ENCODE peak calls at places on chromosomes 5 and 9, in four cellular contexts. F, I, P and K are unnamed samples.

GRCh38 chr9:24698864-24699518 is 153.3 kb upstream of the IZUMO3 start:
- DNase-seq in F (no peak), I (no peak), P (no peak), K (no peak)

GRCh38 chr5:81747030-81747429 is 3.9 kb downstream of the SSBP2 start:
- DNase-seq in F (no peak), I (no peak), P (no peak), K (no peak)

GRCh38 chr9:120874861-120875565 is 2.0 kb downstream of the PHF19 start:
- DNase-seq in F (no peak), I (no peak), P (no peak), K (no peak)

GRCh38 chr9:99340281-99340680 is 118.2 kb downstream of the SEC61B start:
- DNase-seq in F (no peak), I (no peak), P (no peak), K (no peak)

GRCh38 chr5:68343421-68343826 is 127.9 kb downstream of the PIK3R1 start:
- DNase-seq in F (no peak), I (no peak), P (peak), K (no peak)

GRCh38 chr9:130189840-130190239 is 17.6 kb downstream of the NCS1 start:
- DNase-seq in F (no peak), I (no peak), P (no peak), K (no peak)

GRCh38 chr5:61319388-61320146 is 12.5 kb upstream of the ZSWIM6 start:
- DNase-seq in F (no peak), I (no peak), P (no peak), K (peak)

GRCh38 chr5:121279801-121280200 is 571.9 kb upstream of the FTMT start:
- DNase-seq in F (no peak), I (no peak), P (no peak), K (no peak)

GRCh38 chr5:35856186-35857003 is at the start of gene IL7R:
- DNase-seq in F (no peak), I (no peak), P (no peak), K (no peak)

GRCh38 chr9:35010351-35010958 is 20.9 kb downstream of the DNAJB5 start:
- DNase-seq in F (no peak), I (no peak), P (no peak), K (no peak)

GRCh38 chr5:138466900-138467710 is 1.8 kb downstream of the EGR1 start:
- DNase-seq in F (no peak), I (no peak), P (no peak), K (no peak)

GRCh38 chr5:40236001-40236400 is 443.7 kb upstream of the PTGER4 start:
- DNase-seq in F (no peak), I (no peak), P (no peak), K (no peak)

GRCh38 chr9:90021216-90021906 is 416.5 kb downstream of the GADD45G start:
- DNase-seq in F (no peak), I (no peak), P (no peak), K (no peak)

GRCh38 chr5:135323701-135324132 is 75.3 kb downstream of the MACROH2A1 start:
- DNase-seq in F (peak), I (no peak), P (no peak), K (no peak)

DNA sequence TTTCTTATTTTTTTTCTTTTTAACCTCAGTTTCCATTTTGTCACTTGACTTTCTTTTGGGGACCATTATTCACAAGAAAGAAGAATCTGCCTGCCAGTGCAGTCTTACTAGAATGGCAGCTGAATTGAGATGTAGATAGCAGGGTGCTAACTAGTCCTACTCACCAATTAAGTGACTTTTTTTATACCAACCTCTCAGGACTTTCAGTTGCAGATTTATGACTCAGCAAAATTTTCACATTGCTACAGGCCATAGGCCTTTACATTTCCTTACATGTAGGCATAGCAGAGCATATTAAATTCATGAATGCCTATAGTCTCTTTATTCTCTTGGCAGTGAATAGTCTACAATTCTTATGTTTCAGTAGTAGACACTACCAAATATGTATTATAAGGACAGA is 54.1 kb upstream of the FKTN start:
- DNase-seq in F (no peak), I (no peak), P (no peak), K (no peak)
- TF ChIP-seq ELF4 in F (no peak), I (no peak), P (no peak), K (no peak)

DNA sequence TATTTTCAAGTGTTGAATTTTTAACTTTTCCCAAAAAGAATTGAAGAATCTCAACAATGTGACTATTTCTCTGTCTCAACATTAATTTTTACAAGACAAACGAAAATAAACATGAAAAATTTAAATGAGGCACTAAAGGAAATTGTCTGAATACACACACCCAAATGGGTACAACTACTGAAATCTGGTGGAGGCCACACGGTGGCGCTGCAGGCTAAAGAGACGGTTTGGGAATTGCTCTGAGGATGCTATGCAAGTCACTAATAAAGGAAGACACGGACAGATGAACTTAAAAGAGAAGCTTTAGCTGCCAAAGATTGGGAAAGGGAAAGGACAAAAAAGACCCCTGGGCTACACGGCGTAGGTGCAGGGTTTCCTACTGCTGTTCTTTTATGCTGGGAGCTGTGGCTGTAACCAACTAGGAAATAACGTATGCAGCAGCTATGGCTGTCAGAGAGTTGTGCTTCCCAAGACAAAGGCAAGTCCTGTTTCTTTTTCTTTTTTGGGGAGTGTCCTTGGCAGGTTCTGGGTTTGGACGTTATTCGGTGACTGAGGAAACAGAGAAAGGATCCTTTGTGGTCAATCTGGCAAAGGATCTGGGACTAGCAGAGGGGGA is at the start of gene PCDHB10:
- DNase-seq in F (peak), I (peak), P (peak), K (peak)
- TF ChIP-seq ELF4 in F (no peak), I (no peak), P (no peak), K (no peak)

GRCh38 chr5:59694416-59694815 is 199.1 kb downstream of the PDE4D start:
- DNase-seq in F (no peak), I (no peak), P (no peak), K (no peak)
- TF ChIP-seq ELF4 in F (no peak), I (no peak), P (no peak), K (no peak)

DNA sequence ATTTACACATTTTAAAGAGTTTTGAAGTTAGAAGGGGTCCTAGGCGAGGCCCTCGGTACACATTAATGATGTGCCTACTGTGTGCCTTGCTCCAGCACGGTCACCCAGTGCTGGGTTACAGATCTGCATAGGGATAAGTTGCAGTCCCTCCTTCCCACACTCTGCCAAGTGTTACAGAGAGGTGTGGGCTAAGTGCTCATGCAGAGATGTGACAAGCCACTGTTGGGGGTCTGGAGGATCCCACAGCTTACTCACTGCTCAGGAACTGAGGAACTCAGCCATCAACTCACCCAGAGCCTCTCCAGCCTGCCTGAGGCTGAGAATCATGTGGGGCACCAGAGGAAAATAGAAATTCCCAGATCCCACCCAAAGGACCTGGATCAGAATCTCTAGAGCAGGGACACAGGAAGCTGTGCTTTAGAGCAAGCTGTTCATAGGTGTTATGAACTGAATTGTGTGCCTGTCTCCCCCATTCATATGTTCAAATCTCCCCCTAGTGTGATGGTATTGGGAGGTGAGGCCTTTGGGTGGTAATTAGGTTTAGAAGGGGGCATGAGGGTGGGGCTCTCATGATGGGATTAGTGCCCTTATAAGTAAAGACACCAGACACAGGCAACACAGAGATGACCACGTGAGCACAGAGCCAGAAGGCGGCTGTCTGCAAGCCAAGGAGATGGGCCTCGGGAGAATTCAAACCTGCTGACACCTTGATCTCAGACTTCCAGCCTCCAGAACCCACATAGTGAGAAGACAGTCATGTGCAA is 164.1 kb downstream of the HSD17B3 start:
- DNase-seq in F (no peak), I (no peak), P (no peak), K (no peak)
- TF ChIP-seq ELF4 in F (no peak), I (no peak), P (no peak), K (no peak)

GRCh38 chr9:71663931-71664459 is 104.3 kb downstream of the CEMIP2 start:
- DNase-seq in F (peak), I (no peak), P (no peak), K (no peak)
- TF ChIP-seq ELF4 in F (no peak), I (no peak), P (no peak), K (no peak)

GRCh38 chr5:62334082-62334481 is 28.1 kb downstream of the KIF2A start:
- DNase-seq in F (no peak), I (no peak), P (no peak), K (no peak)

GRCh38 chr5:62328772-62329491 is 22.9 kb downstream of the KIF2A start:
- DNase-seq in F (no peak), I (no peak), P (no peak), K (peak)

GRCh38 chr5:62333250-62333800 is 27.3 kb downstream of the KIF2A start:
- DNase-seq in F (no peak), I (no peak), P (no peak), K (no peak)

GRCh38 chr5:62330302-62330701 is 24.3 kb downstream of the KIF2A start:
- DNase-seq in F (no peak), I (no peak), P (no peak), K (no peak)

DNA sequence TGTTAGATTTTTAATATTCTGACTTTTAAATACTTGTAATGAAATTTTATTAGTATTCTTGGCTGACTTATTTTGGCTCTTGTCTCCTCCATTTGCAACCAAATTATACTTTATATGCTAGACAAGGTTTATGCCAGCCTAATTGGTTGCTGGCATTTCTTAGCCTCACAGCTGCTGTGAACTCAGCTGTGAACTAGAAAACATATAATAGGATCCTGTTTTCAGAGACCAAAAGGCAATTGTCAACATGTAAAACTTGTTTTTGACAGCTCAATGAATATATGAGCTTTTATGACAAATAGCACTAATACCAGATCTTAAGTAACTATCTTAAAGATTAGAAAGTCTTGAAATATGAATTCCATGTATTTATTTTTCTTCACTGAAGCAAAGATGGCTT is 25.9 kb downstream of the KIF2A start:
- DNase-seq in F (no peak), I (no peak), P (no peak), K (no peak)
- TF ChIP-seq ELF4 in F (no peak), I (no peak), P (no peak), K (no peak)

GRCh38 chr5:173969167-173970049 is 19.6 kb upstream of the C5orf47 start:
- DNase-seq in F (peak), I (no peak), P (peak), K (no peak)
- TF ChIP-seq ELF4 in F (no peak), I (no peak), P (no peak), K (no peak)

DNA sequence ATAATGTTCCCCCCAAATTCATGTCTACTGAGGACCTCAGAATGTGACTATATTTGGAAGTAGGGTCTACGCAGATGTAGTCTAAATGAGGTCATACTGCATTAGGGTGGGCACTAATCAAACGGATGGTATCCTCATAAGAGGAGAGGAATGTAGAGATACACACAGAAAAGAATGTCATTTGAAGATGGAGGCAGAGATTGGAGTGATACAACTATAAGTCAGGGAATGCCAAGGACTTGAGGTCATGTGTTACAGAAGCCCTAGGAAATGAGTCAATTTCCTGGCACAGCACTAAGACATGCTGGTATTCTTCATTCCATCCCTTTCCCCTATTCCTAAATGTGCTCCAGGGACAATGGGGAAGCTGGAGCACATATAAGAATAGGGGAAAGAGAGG is 758 bp upstream of the PDCD1LG2 start:
- DNase-seq in F (no peak), I (no peak), P (no peak), K (no peak)
- TF ChIP-seq ELF4 in F (no peak), I (no peak), P (no peak), K (no peak)